ENCODE peak calls at places on chromosomes 5 and 9, in six cellular contexts. One of them, this sample, is unnamed.

GRCh38 chr5:105088961-105089360 is 1526.4 kb upstream of the NUDT12 start:
- DNase-seq in stimulated activated CD8-positive, alpha-beta memory T cell treated with anti-CD3 and anti-CD28 coated beads, Interleukin-4, amount 100 ng/mL, for 1 hour: no peak
- DNase-seq in EL: no peak
- DNase-seq in HuH-7: no peak
- DNase-seq in M059J: peak; percentile 3
- DNase-seq in GM12865: no peak
- DNase-seq in this sample: no peak

GRCh38 chr5:14922456-14922855 is 50.9 kb upstream of the ANKH start:
- DNase-seq in GM12865: no peak
- DNase-seq in M059J: no peak
- DNase-seq in HuH-7: no peak
- DNase-seq in stimulated activated CD8-positive, alpha-beta memory T cell treated with anti-CD3 and anti-CD28 coated beads, Interleukin-4, amount 100 ng/mL, for 1 hour: no peak
- DNase-seq in EL: no peak
- DNase-seq in this sample: no peak

GRCh38 chr5:102762095-102762534 is 7.0 kb downstream of the PAM start:
- DNase-seq in EL: peak; percentile 66
- DNase-seq in stimulated activated CD8-positive, alpha-beta memory T cell treated with anti-CD3 and anti-CD28 coated beads, Interleukin-4, amount 100 ng/mL, for 1 hour: no peak
- DNase-seq in GM12865: peak; percentile 41
- DNase-seq in M059J: peak; percentile 73
- DNase-seq in HuH-7: no peak
- DNase-seq in this sample: no peak

GRCh38 chr5:132456553-132457361 is 33.8 kb downstream of the IRF1 start:
- DNase-seq in M059J: peak; percentile 85
- DNase-seq in GM12865: peak; percentile 88
- DNase-seq in EL: peak; percentile 69
- DNase-seq in HuH-7: no peak
- DNase-seq in stimulated activated CD8-positive, alpha-beta memory T cell treated with anti-CD3 and anti-CD28 coated beads, Interleukin-4, amount 100 ng/mL, for 1 hour: no peak
- DNase-seq in this sample: no peak

GRCh38 chr5:77080905-77081304 is 6.2 kb downstream of the ZBED3 start:
- DNase-seq in HuH-7: no peak
- DNase-seq in stimulated activated CD8-positive, alpha-beta memory T cell treated with anti-CD3 and anti-CD28 coated beads, Interleukin-4, amount 100 ng/mL, for 1 hour: no peak
- DNase-seq in GM12865: no peak
- DNase-seq in EL: no peak
- DNase-seq in M059J: no peak
- DNase-seq in this sample: no peak

GRCh38 chr9:127569819-127570401 is 42.2 kb upstream of the STXBP1 start:
- DNase-seq in GM12865: peak; percentile 54
- DNase-seq in EL: no peak
- DNase-seq in stimulated activated CD8-positive, alpha-beta memory T cell treated with anti-CD3 and anti-CD28 coated beads, Interleukin-4, amount 100 ng/mL, for 1 hour: no peak
- DNase-seq in M059J: peak; percentile 89
- DNase-seq in HuH-7: no peak
- DNase-seq in this sample: no peak

GRCh38 chr9:108521063-108521462 is 334.7 kb downstream of the ACTL7B start:
- DNase-seq in M059J: peak; percentile 79
- DNase-seq in stimulated activated CD8-positive, alpha-beta memory T cell treated with anti-CD3 and anti-CD28 coated beads, Interleukin-4, amount 100 ng/mL, for 1 hour: no peak
- DNase-seq in GM12865: no peak
- DNase-seq in EL: peak; percentile 78
- DNase-seq in HuH-7: no peak
- DNase-seq in this sample: no peak

GRCh38 chr9:98097836-98098235 is 21.2 kb downstream of the TRIM14 start:
- DNase-seq in EL: no peak
- DNase-seq in HuH-7: no peak
- DNase-seq in M059J: no peak
- DNase-seq in GM12865: peak; percentile 68
- DNase-seq in stimulated activated CD8-positive, alpha-beta memory T cell treated with anti-CD3 and anti-CD28 coated beads, Interleukin-4, amount 100 ng/mL, for 1 hour: no peak
- DNase-seq in this sample: no peak

GRCh38 chr5:142795246-142795645 is 25.1 kb downstream of the ARHGAP26 start:
- DNase-seq in HuH-7: no peak
- DNase-seq in stimulated activated CD8-positive, alpha-beta memory T cell treated with anti-CD3 and anti-CD28 coated beads, Interleukin-4, amount 100 ng/mL, for 1 hour: no peak
- DNase-seq in GM12865: peak; percentile 8
- DNase-seq in M059J: no peak
- DNase-seq in EL: no peak
- DNase-seq in this sample: no peak

GRCh38 chr5:134138416-134139376 is 24.2 kb downstream of the TCF7 start:
- DNase-seq in M059J: peak; percentile 95
- DNase-seq in EL: peak; percentile 87
- DNase-seq in HuH-7: no peak
- DNase-seq in GM12865: peak; percentile 92
- DNase-seq in stimulated activated CD8-positive, alpha-beta memory T cell treated with anti-CD3 and anti-CD28 coated beads, Interleukin-4, amount 100 ng/mL, for 1 hour: no peak
- DNase-seq in this sample: no peak

GRCh38 chr9:124293712-124294504 is 36.2 kb downstream of the NEK6 start:
- DNase-seq in HuH-7: no peak
- DNase-seq in EL: no peak
- DNase-seq in M059J: peak; percentile 57
- DNase-seq in stimulated activated CD8-positive, alpha-beta memory T cell treated with anti-CD3 and anti-CD28 coated beads, Interleukin-4, amount 100 ng/mL, for 1 hour: no peak
- DNase-seq in GM12865: no peak
- DNase-seq in this sample: no peak

GRCh38 chr5:149421372-149421685 is 42.2 kb upstream of the IL17B start:
- DNase-seq in HuH-7: no peak
- DNase-seq in EL: no peak
- DNase-seq in GM12865: no peak
- DNase-seq in M059J: no peak
- DNase-seq in stimulated activated CD8-positive, alpha-beta memory T cell treated with anti-CD3 and anti-CD28 coated beads, Interleukin-4, amount 100 ng/mL, for 1 hour: no peak
- DNase-seq in this sample: no peak

GRCh38 chr5:32387841-32388240 is 56.7 kb downstream of the ZFR start:
- DNase-seq in M059J: no peak
- DNase-seq in EL: no peak
- DNase-seq in stimulated activated CD8-positive, alpha-beta memory T cell treated with anti-CD3 and anti-CD28 coated beads, Interleukin-4, amount 100 ng/mL, for 1 hour: no peak
- DNase-seq in GM12865: no peak
- DNase-seq in HuH-7: no peak
- DNase-seq in this sample: no peak

GRCh38 chr5:144072518-144072927 is 97.9 kb downstream of the YIPF5 start:
- DNase-seq in M059J: peak; percentile 74
- DNase-seq in EL: peak; percentile 89
- DNase-seq in GM12865: no peak
- DNase-seq in HuH-7: no peak
- DNase-seq in stimulated activated CD8-positive, alpha-beta memory T cell treated with anti-CD3 and anti-CD28 coated beads, Interleukin-4, amount 100 ng/mL, for 1 hour: no peak
- DNase-seq in this sample: no peak

GRCh38 chr9:121609845-121610637 is 41.4 kb upstream of the DAB2IP start:
- DNase-seq in HuH-7: no peak
- DNase-seq in M059J: peak; percentile 92
- DNase-seq in EL: peak; percentile 44
- DNase-seq in stimulated activated CD8-positive, alpha-beta memory T cell treated with anti-CD3 and anti-CD28 coated beads, Interleukin-4, amount 100 ng/mL, for 1 hour: no peak
- DNase-seq in GM12865: no peak
- DNase-seq in this sample: peak; percentile 36

GRCh38 chr9:89304479-89305188 is 6.4 kb upstream of the CKS2 start:
- DNase-seq in HuH-7: no peak
- DNase-seq in EL: no peak
- DNase-seq in M059J: no peak
- DNase-seq in GM12865: peak; percentile 28
- DNase-seq in stimulated activated CD8-positive, alpha-beta memory T cell treated with anti-CD3 and anti-CD28 coated beads, Interleukin-4, amount 100 ng/mL, for 1 hour: no peak
- DNase-seq in this sample: no peak

GRCh38 chr5:79318935-79319614 is 83.1 kb downstream of the JMY start:
- DNase-seq in GM12865: no peak
- DNase-seq in HuH-7: no peak
- DNase-seq in EL: peak; percentile 87
- DNase-seq in M059J: peak; percentile 52
- DNase-seq in stimulated activated CD8-positive, alpha-beta memory T cell treated with anti-CD3 and anti-CD28 coated beads, Interleukin-4, amount 100 ng/mL, for 1 hour: no peak
- DNase-seq in this sample: peak; percentile 73

GRCh38 chr5:74042559-74043357 is 416.8 kb downstream of the ARHGEF28 start:
- DNase-seq in HuH-7: no peak
- DNase-seq in stimulated activated CD8-positive, alpha-beta memory T cell treated with anti-CD3 and anti-CD28 coated beads, Interleukin-4, amount 100 ng/mL, for 1 hour: no peak
- DNase-seq in M059J: peak; percentile 81
- DNase-seq in EL: peak; percentile 93
- DNase-seq in GM12865: no peak
- DNase-seq in this sample: peak; percentile 35

GRCh38 chr5:130740047-130740569 is 424.9 kb downstream of the HINT1 start:
- DNase-seq in GM12865: no peak
- DNase-seq in EL: no peak
- DNase-seq in HuH-7: no peak
- DNase-seq in stimulated activated CD8-positive, alpha-beta memory T cell treated with anti-CD3 and anti-CD28 coated beads, Interleukin-4, amount 100 ng/mL, for 1 hour: no peak
- DNase-seq in M059J: no peak
- DNase-seq in this sample: no peak

GRCh38 chr9:120299785-120300184 is 280.2 kb downstream of the CDK5RAP2 start:
- DNase-seq in EL: no peak
- DNase-seq in stimulated activated CD8-positive, alpha-beta memory T cell treated with anti-CD3 and anti-CD28 coated beads, Interleukin-4, amount 100 ng/mL, for 1 hour: no peak
- DNase-seq in M059J: no peak
- DNase-seq in HuH-7: no peak
- DNase-seq in GM12865: no peak
- DNase-seq in this sample: no peak

GRCh38 chr5:56638061-56638621 is 177.2 kb upstream of the MAP3K1 start:
- DNase-seq in stimulated activated CD8-positive, alpha-beta memory T cell treated with anti-CD3 and anti-CD28 coated beads, Interleukin-4, amount 100 ng/mL, for 1 hour: no peak
- DNase-seq in M059J: peak; percentile 42
- DNase-seq in HuH-7: peak; percentile 28
- DNase-seq in EL: no peak
- DNase-seq in GM12865: no peak
- DNase-seq in this sample: no peak

GRCh38 chr5:74034738-74035137 is 408.7 kb downstream of the ARHGEF28 start:
- DNase-seq in EL: peak; percentile 92
- DNase-seq in M059J: peak; percentile 84
- DNase-seq in HuH-7: no peak
- DNase-seq in GM12865: no peak
- DNase-seq in stimulated activated CD8-positive, alpha-beta memory T cell treated with anti-CD3 and anti-CD28 coated beads, Interleukin-4, amount 100 ng/mL, for 1 hour: no peak
- DNase-seq in this sample: no peak

GRCh38 chr5:135254183-135254582 is 144.8 kb downstream of the MACROH2A1 start:
- DNase-seq in stimulated activated CD8-positive, alpha-beta memory T cell treated with anti-CD3 and anti-CD28 coated beads, Interleukin-4, amount 100 ng/mL, for 1 hour: no peak
- DNase-seq in GM12865: no peak
- DNase-seq in M059J: no peak
- DNase-seq in EL: no peak
- DNase-seq in HuH-7: no peak
- DNase-seq in this sample: no peak

GRCh38 chr9:80707120-80707519 is 982.2 kb downstream of the TLE1 start:
- DNase-seq in EL: peak; percentile 47
- DNase-seq in HuH-7: no peak
- DNase-seq in GM12865: no peak
- DNase-seq in M059J: peak; percentile 25
- DNase-seq in stimulated activated CD8-positive, alpha-beta memory T cell treated with anti-CD3 and anti-CD28 coated beads, Interleukin-4, amount 100 ng/mL, for 1 hour: no peak
- DNase-seq in this sample: no peak

GRCh38 chr5:75034137-75034739 is 18.1 kb downstream of the GCNT4 start:
- DNase-seq in GM12865: peak; percentile 20
- DNase-seq in M059J: no peak
- DNase-seq in HuH-7: no peak
- DNase-seq in EL: no peak
- DNase-seq in stimulated activated CD8-positive, alpha-beta memory T cell treated with anti-CD3 and anti-CD28 coated beads, Interleukin-4, amount 100 ng/mL, for 1 hour: peak; percentile 17
- DNase-seq in this sample: no peak